ENCODE peak calls at places on chromosome 20, in six cellular contexts. One of them, this sample, is unnamed.

GRCh38 chr20:23024701-23025100 is 10.4 kb upstream of the SSTR4 start:
- DNase-seq in HFFc6: no peak
- DNase-seq in T-cell: no peak
- DNase-seq in D721Med: no peak
- DNase-seq in ovary: no peak
- DNase-seq in retina: no peak
- DNase-seq in this sample: no peak

GRCh38 chr20:49979030-49979832 is 3.5 kb upstream of the SNAI1 start:
- DNase-seq in HFFc6: no peak
- DNase-seq in T-cell: peak
- DNase-seq in D721Med: no peak
- DNase-seq in ovary: peak
- DNase-seq in retina: peak
- DNase-seq in this sample: peak

GRCh38 chr20:2507875-2508630 is 662 bp downstream of the ZNF343 start:
- DNase-seq in HFFc6: no peak
- DNase-seq in T-cell: no peak
- DNase-seq in D721Med: no peak
- DNase-seq in ovary: peak
- DNase-seq in retina: no peak
- DNase-seq in this sample: no peak

GRCh38 chr20:10213526-10213925 is 5.1 kb upstream of the SNAP25 start:
- DNase-seq in HFFc6: no peak
- DNase-seq in T-cell: no peak
- DNase-seq in D721Med: no peak
- DNase-seq in ovary: no peak
- DNase-seq in retina: no peak
- DNase-seq in this sample: no peak

GRCh38 chr20:52103469-52103910 is 88.1 kb downstream of the ZFP64 start:
- DNase-seq in HFFc6: peak
- DNase-seq in T-cell: no peak
- DNase-seq in D721Med: no peak
- DNase-seq in ovary: no peak
- DNase-seq in retina: no peak
- DNase-seq in this sample: peak

GRCh38 chr20:2745936-2746635 is 53.5 kb downstream of the EBF4 start:
- DNase-seq in HFFc6: no peak
- DNase-seq in T-cell: no peak
- DNase-seq in D721Med: no peak
- DNase-seq in ovary: peak
- DNase-seq in retina: no peak
- DNase-seq in this sample: no peak

GRCh38 chr20:38123021-38123587 is 42.0 kb downstream of the TGM2 start:
- DNase-seq in HFFc6: peak
- DNase-seq in T-cell: no peak
- DNase-seq in D721Med: no peak
- DNase-seq in ovary: peak
- DNase-seq in retina: no peak
- DNase-seq in this sample: no peak

GRCh38 chr20:15811951-15812350 is 761.3 kb downstream of the KIF16B start:
- DNase-seq in HFFc6: no peak
- DNase-seq in T-cell: no peak
- DNase-seq in D721Med: no peak
- DNase-seq in ovary: no peak
- DNase-seq in retina: no peak
- DNase-seq in this sample: no peak

GRCh38 chr20:20568604-20569205 is 143.7 kb downstream of the RALGAPA2 start:
- DNase-seq in HFFc6: peak
- DNase-seq in T-cell: no peak
- DNase-seq in D721Med: no peak
- DNase-seq in ovary: no peak
- DNase-seq in retina: peak
- DNase-seq in this sample: no peak

GRCh38 chr20:61760321-61761112 is 305.2 kb downstream of the TAF4 start:
- DNase-seq in HFFc6: no peak
- DNase-seq in T-cell: no peak
- DNase-seq in D721Med: no peak
- DNase-seq in ovary: no peak
- DNase-seq in retina: no peak
- DNase-seq in this sample: no peak

GRCh38 chr20:45341939-45342862 is 6.0 kb downstream of the SDC4 start:
- DNase-seq in HFFc6: peak
- DNase-seq in T-cell: no peak
- DNase-seq in D721Med: no peak
- DNase-seq in ovary: peak
- DNase-seq in retina: peak
- DNase-seq in this sample: no peak

GRCh38 chr20:56765172-56766073 is 136.3 kb downstream of the TFAP2C start:
- DNase-seq in HFFc6: no peak
- DNase-seq in T-cell: no peak
- DNase-seq in D721Med: no peak
- DNase-seq in ovary: no peak
- DNase-seq in retina: no peak
- DNase-seq in this sample: no peak

GRCh38 chr20:41524980-41525613 is 93.1 kb downstream of the CHD6 start:
- DNase-seq in HFFc6: peak
- DNase-seq in T-cell: no peak
- DNase-seq in D721Med: no peak
- DNase-seq in ovary: peak
- DNase-seq in retina: peak
- DNase-seq in this sample: no peak

GRCh38 chr20:58691773-58692578 is 624 bp upstream of the NPEPL1 start:
- DNase-seq in HFFc6: no peak
- DNase-seq in T-cell: no peak
- DNase-seq in D721Med: no peak
- DNase-seq in ovary: peak
- DNase-seq in retina: peak
- DNase-seq in this sample: no peak

GRCh38 chr20:62128499-62128898 is 6.2 kb downstream of the LSM14B start:
- DNase-seq in HFFc6: no peak
- DNase-seq in T-cell: no peak
- DNase-seq in D721Med: no peak
- DNase-seq in ovary: no peak
- DNase-seq in retina: no peak
- DNase-seq in this sample: no peak

GRCh38 chr20:44204156-44204831 is 6.3 kb downstream of the OSER1 start:
- DNase-seq in HFFc6: peak
- DNase-seq in T-cell: no peak
- DNase-seq in D721Med: no peak
- DNase-seq in ovary: no peak
- DNase-seq in retina: no peak
- DNase-seq in this sample: no peak

GRCh38 chr20:62426678-62427077 is 661 bp downstream of the RBBP8NL start:
- DNase-seq in HFFc6: no peak
- DNase-seq in T-cell: no peak
- DNase-seq in D721Med: no peak
- DNase-seq in ovary: no peak
- DNase-seq in retina: no peak
- DNase-seq in this sample: no peak

GRCh38 chr20:326645-327031 is 1.3 kb downstream of the SOX12 start:
- DNase-seq in HFFc6: no peak
- DNase-seq in T-cell: no peak
- DNase-seq in D721Med: no peak
- DNase-seq in ovary: no peak
- DNase-seq in retina: no peak
- DNase-seq in this sample: no peak

GRCh38 chr20:45452772-45453171 is 16.8 kb upstream of the WFDC2 start:
- DNase-seq in HFFc6: no peak
- DNase-seq in T-cell: no peak
- DNase-seq in D721Med: no peak
- DNase-seq in ovary: no peak
- DNase-seq in retina: no peak
- DNase-seq in this sample: no peak

GRCh38 chr20:50919567-50919966 is 11.7 kb downstream of the ADNP start:
- DNase-seq in HFFc6: peak
- DNase-seq in T-cell: no peak
- DNase-seq in D721Med: no peak
- DNase-seq in ovary: peak
- DNase-seq in retina: no peak
- DNase-seq in this sample: no peak

GRCh38 chr20:59185809-59186208 is 22.2 kb downstream of the ZNF831 start:
- DNase-seq in HFFc6: no peak
- DNase-seq in T-cell: no peak
- DNase-seq in D721Med: no peak
- DNase-seq in ovary: no peak
- DNase-seq in retina: peak
- DNase-seq in this sample: no peak

GRCh38 chr20:46648903-46649649 is 2.2 kb downstream of the SLC13A3 start:
- DNase-seq in HFFc6: no peak
- DNase-seq in T-cell: no peak
- DNase-seq in D721Med: peak
- DNase-seq in ovary: no peak
- DNase-seq in retina: no peak
- DNase-seq in this sample: no peak